ENCODE peak calls at places on chromosomes 6 and 20, in ten cellular contexts. J is activated CD4-positive, alpha-beta T cell treated with anti-CD3 and anti-CD28 coated beads, Interleukin-2, amount 50 U/mL, for 24 hours; F is effector memory CD8-positive, alpha-beta T cell; D is CD4-positive, alpha-beta memory T cell; V is adrenal gland; Q is head of caudate nucleus; S is T-helper 1 cell; Y is kidney epithelial cell; M is fibroblast of pulmonary artery; W is GM13976. G is an unnamed sample.

GRCh38 chr6:127515234-127515793 is 3.8 kb downstream of the MTCL3 start:
- DNase-seq in Y (no peak), S (peak), D (no peak), Q (no peak), F (peak), J (no peak), M (peak), V (no peak), W (peak), G (peak)

GRCh38 chr6:169162249-169162967 is 91.2 kb downstream of the THBS2 start:
- DNase-seq in J (no peak), V (no peak), F (no peak), W (no peak), M (no peak), D (no peak), S (no peak), Y (no peak), Q (peak), G (no peak)

GRCh38 chr6:35059606-35060355 is 81.4 kb downstream of the TCP11 start:
- DNase-seq in W (peak), J (no peak), S (no peak), Q (no peak), F (no peak), M (no peak), D (no peak), V (no peak), Y (no peak), G (no peak)

GRCh38 chr20:16518068-16518783 is 55.0 kb downstream of the KIF16B start:
- DNase-seq in W (peak), F (no peak), M (peak), D (peak), S (no peak), Q (peak), J (no peak), Y (peak), V (peak), G (peak)

GRCh38 chr6:83815631-83816030 is 37.5 kb upstream of the RIPPLY2 start:
- DNase-seq in V (no peak), W (no peak), Y (no peak), F (no peak), Q (no peak), M (peak), J (no peak), S (no peak), D (no peak), G (peak)

GRCh38 chr20:45308078-45308778 is at the start of gene MATN4:
- DNase-seq in F (no peak), Q (no peak), D (no peak), V (no peak), W (no peak), M (no peak), S (no peak), Y (no peak), J (no peak), G (no peak)

GRCh38 chr6:42720739-42721138 is 1.7 kb downstream of the PRPH2 start:
- DNase-seq in M (peak), J (no peak), Q (no peak), V (no peak), F (no peak), W (no peak), D (no peak), S (no peak), Y (no peak), G (peak)

GRCh38 chr6:149964243-149965190 is 774 bp downstream of the ULBP1 start:
- DNase-seq in S (peak), Q (no peak), V (no peak), Y (no peak), W (peak), F (no peak), J (no peak), M (peak), D (no peak), G (peak)

GRCh38 chr20:36606171-36607116 is 865 bp downstream of the RAB5IF start:
- DNase-seq in D (no peak), J (no peak), S (no peak), V (peak), Q (no peak), W (no peak), F (no peak), Y (no peak), M (peak), G (peak)